ENCODE peak calls at places on chromosomes 12 and 14, in six cellular contexts. Y, T, L, F, R and V are unnamed samples.

GRCh38 chr12:106106892-106107291 is 31.9 kb downstream of the NUAK1 start:
- DNase-seq in Y (no peak), T (peak), L (no peak), F (no peak), R (no peak), V (no peak)

GRCh38 chr12:106794369-106794768 is 19.9 kb downstream of the RIC8B start:
- DNase-seq in Y (no peak), T (no peak), L (no peak), F (no peak), R (no peak), V (no peak)

GRCh38 chr12:123389560-123390351 is 5.8 kb downstream of the KMT5A start:
- DNase-seq in Y (no peak), T (no peak), L (peak), F (no peak), R (peak), V (peak)

GRCh38 chr14:104063998-104064397 is 21.5 kb upstream of the ASPG start:
- DNase-seq in Y (no peak), T (no peak), L (no peak), F (no peak), R (no peak), V (no peak)

GRCh38 chr12:21891763-21892217 is 49.4 kb downstream of the ABCC9 start:
- DNase-seq in Y (no peak), T (no peak), L (no peak), F (no peak), R (peak), V (no peak)

GRCh38 chr12:76081909-76082308 is 2.6 kb downstream of the NAP1L1 start:
- DNase-seq in Y (no peak), T (no peak), L (no peak), F (no peak), R (no peak), V (no peak)

GRCh38 chr14:90301122-90301521 is 30.6 kb downstream of the NRDE2 start:
- DNase-seq in Y (no peak), T (no peak), L (no peak), F (no peak), R (no peak), V (no peak)

GRCh38 chr12:105222726-105223357 is 13.1 kb downstream of the APPL2 start:
- DNase-seq in Y (no peak), T (peak), L (no peak), F (no peak), R (no peak), V (no peak)

GRCh38 chr14:79809849-79810612 is 401.3 kb downstream of the DIO2 start:
- DNase-seq in Y (no peak), T (no peak), L (no peak), F (no peak), R (no peak), V (no peak)

GRCh38 chr12:70444903-70445302 is 78.8 kb downstream of the KCNMB4 start:
- DNase-seq in Y (no peak), T (no peak), L (no peak), F (no peak), R (no peak), V (no peak)

GRCh38 chr14:45891417-45892080 is 638.5 kb upstream of the MIS18BP1 start:
- DNase-seq in Y (no peak), T (no peak), L (peak), F (no peak), R (peak), V (no peak)

GRCh38 chr14:22598099-22598895 is at the start of gene ABHD4:
- DNase-seq in Y (peak), T (peak), L (peak), F (peak), R (peak), V (peak)

GRCh38 chr14:99609245-99610117 is 5.5 kb upstream of the CCDC85C start:
- DNase-seq in Y (no peak), T (no peak), L (peak), F (no peak), R (peak), V (no peak)
- TF ChIP-seq CTCF in Y (no peak), T (no peak), L (no peak), F (no peak), R (no peak), V (no peak)

DNA sequence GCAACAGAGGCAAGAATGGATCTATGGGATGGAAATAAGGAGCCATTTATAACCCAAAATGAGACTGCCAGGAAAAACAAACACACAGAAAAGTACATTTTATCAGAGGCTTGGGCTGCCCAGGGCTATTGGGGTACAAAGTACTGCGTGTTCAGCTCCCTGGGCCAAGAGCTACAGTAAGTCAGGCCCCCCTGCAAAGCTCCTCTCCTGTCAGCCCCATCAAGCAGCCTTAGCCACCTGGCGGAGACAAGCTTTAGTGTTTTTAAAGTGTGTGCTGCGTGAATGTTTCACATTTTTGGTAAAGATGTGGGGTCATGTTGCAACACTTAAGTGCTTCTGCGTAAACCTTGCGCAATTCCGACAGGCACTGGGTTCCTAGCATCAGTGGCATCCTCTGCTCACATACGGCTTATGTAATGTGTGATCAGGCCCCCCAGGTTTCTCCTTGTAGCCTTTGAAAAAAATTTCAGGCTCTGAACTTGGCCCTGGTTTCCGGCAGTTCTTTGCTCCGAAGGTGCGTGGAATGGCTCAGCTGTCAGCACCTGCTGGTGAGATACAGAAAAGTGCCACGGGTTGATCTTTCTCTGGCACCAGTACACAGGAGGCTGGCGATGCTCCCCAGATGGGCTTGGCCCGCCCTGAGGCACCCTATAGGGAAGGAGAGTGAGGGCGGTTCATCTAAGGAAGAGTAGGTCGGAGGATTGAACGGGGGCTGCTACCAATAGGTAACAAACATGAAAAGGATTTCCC is 198.7 kb upstream of the EEA1 start:
- DNase-seq in Y (no peak), T (peak), L (peak), F (no peak), R (no peak), V (no peak)
- TF ChIP-seq CTCF in Y (peak), T (peak), L (no peak), F (peak), R (no peak), V (no peak)

DNA sequence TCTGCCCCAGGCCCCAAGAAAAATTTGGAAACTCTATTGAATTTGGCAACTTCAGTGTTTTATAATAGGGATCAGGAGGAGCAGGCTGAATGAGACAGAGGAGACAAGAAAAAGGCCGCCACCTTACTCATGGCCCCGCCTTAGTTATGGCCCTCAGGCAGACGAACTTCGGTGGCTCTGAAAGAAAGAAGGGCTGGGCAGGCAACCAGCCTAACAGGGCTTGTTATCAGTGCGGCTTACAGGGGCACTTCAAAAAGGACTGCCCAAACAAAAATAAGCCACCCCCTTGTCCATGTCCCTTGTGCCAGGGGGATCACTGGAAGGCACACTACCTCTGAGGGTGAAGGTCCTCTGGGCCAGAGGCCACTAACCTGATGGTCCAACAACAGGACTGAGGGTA is 146.3 kb upstream of the ATF7IP start:
- DNase-seq in Y (no peak), T (no peak), L (no peak), F (no peak), R (no peak), V (no peak)
- TF ChIP-seq CTCF in Y (no peak), T (no peak), L (no peak), F (no peak), R (no peak), V (no peak)

GRCh38 chr12:94849411-94849976 is 154.0 kb downstream of the NDUFA12 start:
- DNase-seq in Y (no peak), T (no peak), L (no peak), F (no peak), R (no peak), V (no peak)
- TF ChIP-seq CTCF in Y (no peak), T (no peak), L (no peak), F (no peak), R (no peak), V (no peak)

GRCh38 chr14:54933006-54933405 is 30.4 kb upstream of the GCH1 start:
- DNase-seq in Y (no peak), T (no peak), L (no peak), F (no peak), R (no peak), V (no peak)
- TF ChIP-seq CTCF in Y (no peak), T (no peak), L (no peak), F (no peak), R (no peak), V (no peak)

GRCh38 chr12:49568442-49568776 is 467 bp upstream of the MCRS1 start:
- DNase-seq in Y (no peak), T (no peak), L (peak), F (no peak), R (no peak), V (no peak)

GRCh38 chr12:49567302-49567610 is 686 bp downstream of the MCRS1 start:
- DNase-seq in Y (no peak), T (no peak), L (no peak), F (no peak), R (no peak), V (no peak)

GRCh38 chr12:49566361-49566760 is 1.6 kb downstream of the MCRS1 start:
- DNase-seq in Y (no peak), T (no peak), L (no peak), F (no peak), R (no peak), V (no peak)

GRCh38 chr12:49565956-49566265 is 2.0 kb downstream of the MCRS1 start:
- DNase-seq in Y (no peak), T (no peak), L (no peak), F (no peak), R (no peak), V (no peak)

GRCh38 chr12:49567611-49568441 is at the start of gene MCRS1:
- DNase-seq in Y (peak), T (peak), L (peak), F (peak), R (peak), V (peak)
- TF ChIP-seq CTCF in Y (no peak), T (no peak), L (no peak), F (peak), R (no peak), V (no peak)

DNA sequence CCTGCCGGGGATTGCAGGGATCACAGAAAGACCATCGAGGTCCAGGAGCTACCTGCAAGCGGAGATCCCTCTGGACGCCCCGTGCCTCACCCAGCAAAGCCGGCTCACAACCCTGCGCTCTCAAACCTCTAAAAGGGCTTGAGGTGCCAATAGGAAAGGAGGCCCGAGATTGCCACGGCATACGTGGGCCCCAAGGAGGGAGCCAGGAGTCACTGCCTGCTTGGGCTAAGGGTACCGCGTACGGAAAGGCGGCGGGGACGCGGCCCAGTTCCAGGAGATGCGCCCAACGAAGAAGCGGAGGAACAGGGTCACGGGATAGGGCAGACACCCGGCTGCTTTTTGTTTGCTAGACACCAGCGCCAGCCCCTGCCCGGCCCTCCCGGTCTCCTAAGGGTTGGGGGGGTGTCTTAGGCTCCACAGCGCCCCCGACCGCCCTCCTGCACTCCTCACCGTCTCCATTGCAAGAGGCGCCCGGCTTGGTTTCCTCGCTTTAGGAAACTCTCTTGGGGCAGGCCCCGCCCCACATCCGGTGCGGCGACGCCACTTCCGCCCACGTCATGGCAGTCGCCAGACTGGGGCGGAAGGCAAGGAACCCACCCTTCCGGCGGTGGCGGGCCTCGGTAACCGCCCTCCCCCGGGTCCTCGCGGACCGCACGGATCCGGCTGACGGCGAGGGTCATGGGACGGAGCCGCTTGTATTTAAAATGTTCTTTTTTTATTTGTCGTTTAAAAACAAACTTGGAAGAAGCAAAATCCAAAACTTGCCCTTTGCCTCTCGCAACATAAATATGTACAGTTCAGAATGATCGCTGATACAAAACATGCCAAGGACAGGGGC is at the start of gene PRKAG1:
- DNase-seq in Y (peak), T (peak), L (peak), F (peak), R (peak), V (peak)
- TF ChIP-seq CTCF in Y (peak), T (peak), L (no peak), F (peak), R (peak), V (no peak)

GRCh38 chr12:25197608-25198007 is 2.6 kb downstream of the ETFRF1 start:
- DNase-seq in Y (no peak), T (no peak), L (no peak), F (no peak), R (no peak), V (no peak)

GRCh38 chr12:25194211-25194610 is 749 bp downstream of the DNAI7 start:
- DNase-seq in Y (peak), T (peak), L (no peak), F (no peak), R (no peak), V (no peak)

GRCh38 chr12:25200703-25201102 is 5.7 kb downstream of the ETFRF1 start:
- DNase-seq in Y (no peak), T (peak), L (no peak), F (no peak), R (no peak), V (no peak)

GRCh38 chr12:25194722-25195055 is 271 bp downstream of the DNAI7 start:
- DNase-seq in Y (no peak), T (no peak), L (no peak), F (no peak), R (no peak), V (no peak)

GRCh38 chr12:25195056-25195971 is at the start of the genes DNAI7 and ETFRF1:
- DNase-seq in Y (peak), T (peak), L (peak), F (peak), R (peak), V (peak)
- TF ChIP-seq CTCF in Y (no peak), T (no peak), L (no peak), F (peak), R (no peak), V (no peak)

GRCh38 chr14:95023115-95023514 is 134.2 kb downstream of the DICER1 start:
- DNase-seq in Y (no peak), T (no peak), L (no peak), F (no peak), R (no peak), V (no peak)

GRCh38 chr14:95023886-95024285 is 133.4 kb downstream of the DICER1 start:
- DNase-seq in Y (peak), T (peak), L (no peak), F (no peak), R (no peak), V (no peak)

GRCh38 chr14:95018845-95019244 is 138.5 kb downstream of the DICER1 start:
- DNase-seq in Y (peak), T (peak), L (no peak), F (no peak), R (no peak), V (no peak)

GRCh38 chr14:95024380-95024779 is 132.9 kb downstream of the DICER1 start:
- DNase-seq in Y (no peak), T (no peak), L (no peak), F (no peak), R (no peak), V (no peak)

DNA sequence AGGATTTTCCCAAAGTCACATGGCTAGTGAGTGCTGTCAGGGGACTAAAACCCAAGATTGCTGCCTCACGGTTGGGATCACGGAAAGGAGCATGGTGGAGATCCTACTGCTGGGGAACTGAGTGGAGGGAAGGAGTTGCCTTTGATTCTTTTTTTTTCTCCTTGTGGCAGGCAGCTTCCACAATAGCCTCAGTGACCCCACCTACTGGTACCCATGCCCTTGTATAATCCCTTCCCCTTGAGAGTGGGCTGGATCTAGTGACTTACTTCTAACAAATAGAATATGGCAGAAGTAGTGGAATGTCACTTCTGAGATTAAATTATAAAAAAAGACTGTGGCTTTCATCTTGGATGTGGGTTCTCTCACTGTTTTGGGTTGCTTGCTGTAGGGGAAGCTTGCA is 135.7 kb downstream of the DICER1 start:
- DNase-seq in Y (no peak), T (no peak), L (no peak), F (no peak), R (no peak), V (no peak)
- TF ChIP-seq CTCF in Y (no peak), T (no peak), L (no peak), F (no peak), R (no peak), V (no peak)